ENCODE peak calls at places on chromosomes 5 and 9, in seven cellular contexts. N is breast epithelium, O is K562, M is neural progenitor cell, B is lower lobe of right lung, Z is adrenal gland, P is esophagus squamous epithelium. X is an unnamed sample.

GRCh38 chr5:153573326-153574033 is 83.0 kb downstream of the GRIA1 start:
- DNase-seq in B (peak; percentile 48), M (no peak), Z (no peak), P (no peak), O (no peak), N (no peak), X (no peak)

GRCh38 chr5:69035665-69036064 is 58.1 kb upstream of the SLC30A5 start:
- DNase-seq in M (no peak), B (no peak), Z (no peak), O (no peak), P (no peak), N (no peak), X (no peak)

GRCh38 chr5:73373814-73374510 is 74.6 kb downstream of the FOXD1 start:
- DNase-seq in B (no peak), M (no peak), N (no peak), P (no peak), O (no peak), Z (no peak), X (no peak)

GRCh38 chr9:7075154-7075553 is 317.4 kb downstream of the KDM4C start:
- DNase-seq in P (no peak), Z (no peak), O (no peak), M (no peak), B (no peak), N (no peak), X (no peak)

GRCh38 chr5:17373406-17374110 is 124.5 kb upstream of the TAF11L2 start:
- DNase-seq in O (no peak), N (no peak), P (no peak), Z (no peak), B (no peak), M (no peak), X (no peak)

GRCh38 chr5:169009171-169009570 is 291.8 kb downstream of the SLIT3 start:
- DNase-seq in O (no peak), B (no peak), Z (peak; percentile 50), P (no peak), M (no peak), N (no peak), X (no peak)

GRCh38 chr9:132408521-132408920 is 1.5 kb upstream of the CFAP77 start:
- DNase-seq in N (no peak), M (no peak), B (no peak), O (peak; percentile 37), Z (no peak), P (no peak), X (no peak)

GRCh38 chr5:62385136-62385535 is 18.6 kb downstream of the DIMT1 start:
- DNase-seq in B (no peak), Z (no peak), M (no peak), P (no peak), N (no peak), O (no peak), X (no peak)

GRCh38 chr5:108743344-108743743 is 4.4 kb upstream of the FER start:
- DNase-seq in O (no peak), M (peak; percentile 40), P (no peak), N (no peak), B (no peak), Z (no peak), X (no peak)

GRCh38 chr5:147512640-147513334 is 2.9 kb upstream of the DPYSL3 start:
- DNase-seq in O (no peak), Z (no peak), P (no peak), N (no peak), M (no peak), B (no peak), X (no peak)

GRCh38 chr9:106069241-106069640 is 374.9 kb downstream of the TMEM38B start:
- DNase-seq in M (no peak), N (no peak), O (no peak), P (no peak), B (no peak), Z (no peak), X (no peak)

GRCh38 chr9:135009711-135010362 is 77.6 kb upstream of the OLFM1 start:
- DNase-seq in B (no peak), P (no peak), N (no peak), M (no peak), Z (no peak), O (no peak), X (no peak)

GRCh38 chr9:131095666-131096489 is 453 bp upstream of the AIF1L start:
- DNase-seq in M (peak; percentile 94), Z (peak; percentile 28), N (no peak), O (peak; percentile 71), B (no peak), P (no peak), X (no peak)

GRCh38 chr5:59790399-59791130 is 103.0 kb downstream of the PDE4D start:
- DNase-seq in O (no peak), P (no peak), Z (no peak), N (no peak), M (no peak), B (no peak), X (no peak)

GRCh38 chr9:100619194-100619593 is 41.3 kb downstream of the CAVIN4 start:
- DNase-seq in B (no peak), Z (no peak), O (no peak), M (peak; percentile 40), N (no peak), P (no peak), X (no peak)

GRCh38 chr9:108884701-108885100 is 22.6 kb downstream of the ACTL7A start:
- DNase-seq in Z (no peak), N (no peak), M (no peak), B (no peak), P (no peak), O (no peak), X (no peak)

GRCh38 chr9:136720251-136720886 is 8.0 kb downstream of the DIPK1B start:
- DNase-seq in B (no peak), O (no peak), M (peak; percentile 70), Z (no peak), P (no peak), N (no peak), X (no peak)

DNA sequence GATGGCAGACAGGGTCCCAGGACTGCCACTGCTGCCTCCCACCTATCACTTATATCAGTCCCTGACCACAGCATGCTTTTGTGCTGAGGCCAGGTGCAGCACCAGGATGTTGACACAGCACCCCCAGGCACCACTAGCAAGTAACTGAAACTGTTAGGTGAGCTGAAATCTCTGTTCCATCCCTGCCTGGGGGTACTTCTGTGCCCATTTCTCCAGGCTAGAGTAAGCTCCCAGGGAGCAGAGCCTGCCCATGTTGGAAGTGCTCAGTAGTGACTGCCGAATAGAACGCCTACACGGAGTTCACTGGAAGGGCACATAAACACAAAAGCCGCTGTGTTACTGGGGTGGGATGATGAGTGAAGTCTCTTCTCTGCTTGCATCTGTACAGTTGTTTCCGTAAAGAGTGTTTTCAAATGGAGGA is 42.9 kb downstream of the POLR1E start:
- DNase-seq in M (no peak), N (no peak), O (no peak), P (no peak), Z (no peak), B (no peak), X (peak; percentile 53)
- H3K36me3 ChIP-seq in M (no peaks in the 10 kb centered on the region), N (no peaks in the 10 kb centered on the region), O (peaks cover 36% of the 10 kb centered on the region), P (peaks cover 69% of the 10 kb centered on the region), Z (no peaks in the 10 kb centered on the region), B (peaks cover 44% of the 10 kb centered on the region), X (no peaks in the 10 kb centered on the region)

GRCh38 chr5:148790545-148791333 is 35.7 kb upstream of the ADRB2 start:
- DNase-seq in B (no peak), M (no peak), N (no peak), Z (no peak), P (no peak), O (no peak), X (no peak)

GRCh38 chr5:148791334-148791667 is 35.1 kb upstream of the ADRB2 start:
- DNase-seq in O (no peak), Z (no peak), N (no peak), M (no peak), P (no peak), B (no peak), X (no peak)

GRCh38 chr5:148786456-148786855 is 40.0 kb upstream of the ADRB2 start:
- DNase-seq in O (no peak), M (no peak), P (no peak), Z (no peak), B (no peak), N (no peak), X (no peak)

GRCh38 chr5:148791696-148792095 is 34.7 kb upstream of the ADRB2 start:
- DNase-seq in M (no peak), O (no peak), P (no peak), Z (no peak), B (no peak), N (no peak), X (no peak)

DNA sequence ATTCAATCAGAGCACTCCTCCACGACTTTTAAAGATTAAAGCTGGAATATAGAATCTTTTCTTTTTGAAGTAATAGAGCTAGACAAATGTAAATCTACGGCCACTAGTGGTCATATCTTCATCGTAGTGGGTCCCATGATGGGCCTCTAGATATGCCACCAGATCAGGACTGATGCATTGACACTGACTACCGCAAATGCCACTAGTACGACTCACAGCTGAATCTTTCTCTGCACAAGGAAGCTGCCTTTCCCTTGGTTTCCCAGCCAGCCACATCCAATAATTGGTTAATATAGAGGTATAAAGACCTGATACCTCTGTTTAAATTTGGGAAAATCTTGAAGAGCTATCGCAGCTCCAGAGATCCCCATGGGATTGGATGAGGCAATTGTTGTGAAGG is 37.8 kb upstream of the ADRB2 start:
- DNase-seq in B (no peak), O (no peak), Z (no peak), N (no peak), P (no peak), M (no peak), X (no peak)
- H3K27ac ChIP-seq in B (no peak overlapping the region), O (no peak overlapping the region), Z (no peak overlapping the region), N (no peak overlapping the region), P (no peak overlapping the region), M (no peak overlapping the region), X (no peak overlapping the region)

DNA sequence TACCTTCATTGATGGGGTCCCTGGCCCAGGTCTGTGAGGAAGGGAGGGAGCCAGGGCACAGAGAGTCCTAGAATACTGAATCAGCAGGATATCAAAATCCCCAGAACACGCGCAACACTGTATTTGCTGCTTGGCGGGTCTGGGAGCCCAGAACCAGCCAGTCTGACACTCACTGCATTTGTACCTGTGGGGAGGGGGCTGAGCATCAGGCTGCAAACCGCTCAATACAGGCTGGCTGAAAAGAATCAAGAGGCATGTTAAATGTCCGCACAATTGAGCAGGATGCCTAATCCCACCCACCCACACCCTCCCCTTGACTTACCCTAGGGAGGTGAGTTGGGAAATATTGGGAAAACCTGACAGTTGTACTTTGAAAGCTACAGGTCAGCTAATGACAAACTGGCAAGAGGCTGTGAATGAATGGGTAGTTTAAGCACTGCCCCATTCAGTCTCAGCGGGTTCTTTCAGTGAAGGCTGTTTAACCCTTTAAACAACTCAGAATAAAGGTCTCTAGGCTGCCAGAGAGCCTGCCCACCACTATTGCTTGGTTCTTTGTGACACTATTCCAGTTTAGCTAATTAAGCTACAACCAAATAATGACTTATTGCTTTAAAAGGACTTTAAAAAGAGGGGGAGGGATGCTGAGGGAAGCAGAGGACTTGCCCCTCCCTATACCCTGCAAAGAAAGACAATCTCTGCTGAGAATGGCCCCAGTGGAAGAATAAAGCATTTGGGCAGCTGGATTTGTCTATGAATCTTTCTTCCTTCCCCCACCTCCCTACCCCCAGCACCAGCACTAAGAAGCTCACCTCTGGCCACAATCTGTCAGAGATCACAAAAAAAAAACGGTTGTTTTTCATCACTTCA is 5.0 kb downstream of the SPRY4 start:
- DNase-seq in P (no peak), B (no peak), N (no peak), O (no peak), Z (no peak), M (peak; percentile 82), X (no peak)
- H3K4me3 ChIP-seq in P (no peak overlapping the region), B (peak overlapping the region; percentile 76), N (peak overlapping the region; percentile 21), O (peak overlapping the region; percentile 31), Z (peak overlapping the region; percentile 20), M (peak overlapping the region; percentile 13), X (no peak overlapping the region)

GRCh38 chr5:37116359-37116758 is 132.8 kb downstream of the CPLANE1 start:
- DNase-seq in N (no peak), B (no peak), Z (peak; percentile 82), P (no peak), M (no peak), O (no peak), X (no peak)
- H3K36me3 ChIP-seq in N (no peaks in the 10 kb centered on the region), B (peaks cover 73% of the 10 kb centered on the region), Z (no peaks in the 10 kb centered on the region), P (peaks cover 95% of the 10 kb centered on the region), M (peaks cover 4% of the 10 kb centered on the region), O (no peaks in the 10 kb centered on the region), X (no peaks in the 10 kb centered on the region)